ENCODE peak calls at places on chromosomes 1 and 21, in five cellular contexts. I, W, D, Q and V are unnamed samples.

GRCh38 chr1:159939603-159940002 is 5.8 kb downstream of the IGSF9 start:
- DNase-seq in I (no peak), W (no peak), D (no peak), Q (no peak), V (no peak)

GRCh38 chr1:41639332-41639936 is 155.0 kb upstream of the EDN2 start:
- DNase-seq in I (no peak), W (no peak), D (no peak), Q (no peak), V (no peak)

GRCh38 chr1:208160259-208160819 is 83.8 kb downstream of the PLXNA2 start:
- DNase-seq in I (no peak), W (no peak), D (no peak), Q (peak), V (no peak)

GRCh38 chr1:224348137-224348536 is 8.5 kb upstream of the CNIH4 start:
- DNase-seq in I (no peak), W (no peak), D (no peak), Q (no peak), V (no peak)

GRCh38 chr1:100249537-100250257 is at the start of gene DBT:
- DNase-seq in I (peak), W (peak), D (peak), Q (peak), V (peak)

GRCh38 chr21:15688809-15689208 is 41.0 kb upstream of the USP25 start:
- DNase-seq in I (no peak), W (no peak), D (no peak), Q (no peak), V (peak)

GRCh38 chr21:14763695-14764064 is 217.6 kb upstream of the SAMSN1 start:
- DNase-seq in I (no peak), W (no peak), D (no peak), Q (no peak), V (no peak)

GRCh38 chr1:44819594-44820327 is 11.4 kb downstream of the BTBD19 start:
- DNase-seq in I (peak), W (peak), D (peak), Q (peak), V (peak)

GRCh38 chr1:217435159-217435558 is 195.7 kb downstream of the GPATCH2 start:
- DNase-seq in I (no peak), W (no peak), D (no peak), Q (no peak), V (no peak)

GRCh38 chr1:6587261-6588005 is 7.6 kb downstream of the ZBTB48 start:
- DNase-seq in I (no peak), W (peak), D (no peak), Q (no peak), V (no peak)

GRCh38 chr1:208227366-208227765 is 16.8 kb downstream of the PLXNA2 start:
- DNase-seq in I (no peak), W (no peak), D (no peak), Q (peak), V (no peak)

GRCh38 chr21:42939581-42940413 is 14.4 kb upstream of the ERVH48-1 start:
- DNase-seq in I (peak), W (peak), D (no peak), Q (peak), V (peak)

GRCh38 chr1:119075614-119076013 is 64.8 kb downstream of the WARS2 start:
- DNase-seq in I (no peak), W (no peak), D (no peak), Q (no peak), V (no peak)

GRCh38 chr1:201750934-201751333 is 78.0 kb upstream of the IPO9 start:
- DNase-seq in I (no peak), W (no peak), D (no peak), Q (no peak), V (no peak)

GRCh38 chr1:3312894-3313578 is 141.4 kb upstream of the ARHGEF16 start:
- DNase-seq in I (peak), W (peak), D (peak), Q (peak), V (peak)

GRCh38 chr1:112396668-112397025 is 633 bp downstream of the CTTNBP2NL start:
- DNase-seq in I (no peak), W (no peak), D (no peak), Q (no peak), V (peak)

GRCh38 chr1:16248007-16248436 is 11.0 kb upstream of the CPLANE2 start:
- DNase-seq in I (no peak), W (no peak), D (no peak), Q (no peak), V (no peak)

GRCh38 chr1:244768804-244769203 is 66.7 kb upstream of the COX20 start:
- DNase-seq in I (no peak), W (no peak), D (no peak), Q (no peak), V (no peak)

GRCh38 chr1:110228853-110229252 is 18.7 kb downstream of the KCNC4 start:
- DNase-seq in I (no peak), W (no peak), D (no peak), Q (no peak), V (no peak)

GRCh38 chr1:5990913-5991783 is 1.1 kb downstream of the NPHP4 start:
- DNase-seq in I (no peak), W (no peak), D (no peak), Q (no peak), V (peak)

GRCh38 chr1:212512731-212513559 is 80.2 kb downstream of the NENF start:
- DNase-seq in I (peak), W (no peak), D (peak), Q (no peak), V (no peak)

GRCh38 chr1:201282931-201283829 is at the start of gene PKP1:
- DNase-seq in I (no peak), W (peak), D (no peak), Q (no peak), V (no peak)

GRCh38 chr1:2229032-2229920 is 1.2 kb downstream of the SKI start:
- DNase-seq in I (peak), W (peak), D (no peak), Q (peak), V (peak)

GRCh38 chr1:23470282-23471070 is 13.5 kb downstream of the ASAP3 start:
- DNase-seq in I (no peak), W (no peak), D (no peak), Q (peak), V (no peak)

GRCh38 chr1:246689409-246689997 is 34.7 kb upstream of the SCCPDH start:
- DNase-seq in I (peak), W (peak), D (peak), Q (peak), V (peak)

GRCh38 chr1:207848234-207848633 is 62.7 kb downstream of the CD34 start:
- DNase-seq in I (peak), W (peak), D (no peak), Q (peak), V (peak)

GRCh38 chr21:46392921-46393320 is 65.8 kb upstream of the DIP2A start:
- DNase-seq in I (no peak), W (no peak), D (no peak), Q (peak), V (no peak)

GRCh38 chr1:204212715-204213114 is 1.1 kb downstream of the GOLT1A start:
- DNase-seq in I (no peak), W (no peak), D (no peak), Q (no peak), V (no peak)

GRCh38 chr1:204216880-204217647 is 3.3 kb upstream of the GOLT1A start:
- DNase-seq in I (no peak), W (no peak), D (no peak), Q (no peak), V (no peak)

GRCh38 chr1:204211021-204211420 is 2.8 kb downstream of the GOLT1A start:
- DNase-seq in I (no peak), W (no peak), D (no peak), Q (no peak), V (no peak)

GRCh38 chr1:204216236-204216635 is 2.4 kb upstream of the GOLT1A start:
- DNase-seq in I (no peak), W (no peak), D (no peak), Q (no peak), V (no peak)

GRCh38 chr1:204213668-204214662 is at the start of gene GOLT1A:
- DNase-seq in I (peak), W (peak), D (peak), Q (peak), V (peak)
- TF ChIP-seq POLR2A in I (no peak), W (peak), D (no peak), Q (no peak), V (no peak)

GRCh38 chr1:53734650-53735211 is 4.2 kb downstream of the GLIS1 start:
- DNase-seq in I (no peak), W (no peak), D (no peak), Q (no peak), V (no peak)
- TF ChIP-seq POLR2A in I (no peak), W (no peak), D (no peak), Q (no peak), V (no peak)

DNA sequence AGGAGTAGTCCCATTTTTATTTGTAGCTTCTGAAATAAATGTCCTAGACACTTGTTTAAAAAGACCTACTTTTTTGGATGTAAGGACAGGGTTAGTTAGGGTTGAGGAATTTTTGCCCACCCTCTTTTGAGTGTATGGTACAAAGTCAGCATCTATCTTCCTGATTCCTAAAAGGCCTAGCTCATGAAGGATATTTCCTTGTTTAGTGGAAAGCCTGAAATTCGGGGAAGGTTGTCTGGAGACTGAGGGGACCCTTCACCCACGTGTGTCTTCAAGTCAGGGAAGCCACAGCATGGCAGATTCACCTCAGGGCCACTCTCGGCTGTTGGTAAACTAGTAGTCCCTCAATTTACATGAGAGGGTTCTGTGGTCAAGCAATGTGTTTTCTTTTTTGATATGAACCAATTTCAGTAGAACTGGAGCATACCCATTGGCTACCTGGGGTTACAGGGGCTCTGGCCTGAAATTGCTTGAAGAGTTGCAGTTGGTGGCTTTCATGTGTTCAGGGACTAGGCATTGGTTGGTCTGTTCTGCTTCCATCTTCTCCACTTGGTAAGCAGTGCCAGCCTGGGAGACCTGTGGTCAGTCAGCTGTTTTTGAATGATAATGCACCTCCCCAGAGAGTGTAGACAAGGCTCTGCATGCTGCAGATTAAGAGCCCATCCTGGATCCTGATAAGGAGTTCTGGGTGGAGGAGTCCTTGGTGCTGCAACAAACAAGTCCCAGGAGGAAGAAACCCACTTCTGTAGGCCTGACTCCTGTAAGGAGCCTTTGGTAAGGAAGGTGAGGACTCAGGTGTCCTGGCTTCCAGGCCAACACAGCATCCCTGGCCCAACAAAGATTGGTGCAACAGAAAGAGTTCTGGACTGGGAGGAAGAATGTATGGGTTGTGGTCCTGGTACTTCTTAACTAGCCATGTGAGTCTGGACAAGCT is 6.3 kb downstream of the BTG2 start:
- DNase-seq in I (no peak), W (no peak), D (no peak), Q (no peak), V (no peak)
- TF ChIP-seq POLR2A in I (no peak), W (no peak), D (no peak), Q (no peak), V (no peak)

GRCh38 chr1:36157115-36157903 is 1.3 kb downstream of the MAP7D1 start:
- DNase-seq in I (no peak), W (no peak), D (no peak), Q (no peak), V (peak)

GRCh38 chr1:36154765-36155559 is 998 bp upstream of the MAP7D1 start:
- DNase-seq in I (no peak), W (no peak), D (no peak), Q (peak), V (no peak)

GRCh38 chr1:36155560-36156328 is at the start of gene MAP7D1:
- DNase-seq in I (peak), W (peak), D (no peak), Q (peak), V (peak)

GRCh38 chr1:36157973-36158826 is 2.2 kb downstream of the MAP7D1 start:
- DNase-seq in I (no peak), W (no peak), D (no peak), Q (no peak), V (no peak)

DNA sequence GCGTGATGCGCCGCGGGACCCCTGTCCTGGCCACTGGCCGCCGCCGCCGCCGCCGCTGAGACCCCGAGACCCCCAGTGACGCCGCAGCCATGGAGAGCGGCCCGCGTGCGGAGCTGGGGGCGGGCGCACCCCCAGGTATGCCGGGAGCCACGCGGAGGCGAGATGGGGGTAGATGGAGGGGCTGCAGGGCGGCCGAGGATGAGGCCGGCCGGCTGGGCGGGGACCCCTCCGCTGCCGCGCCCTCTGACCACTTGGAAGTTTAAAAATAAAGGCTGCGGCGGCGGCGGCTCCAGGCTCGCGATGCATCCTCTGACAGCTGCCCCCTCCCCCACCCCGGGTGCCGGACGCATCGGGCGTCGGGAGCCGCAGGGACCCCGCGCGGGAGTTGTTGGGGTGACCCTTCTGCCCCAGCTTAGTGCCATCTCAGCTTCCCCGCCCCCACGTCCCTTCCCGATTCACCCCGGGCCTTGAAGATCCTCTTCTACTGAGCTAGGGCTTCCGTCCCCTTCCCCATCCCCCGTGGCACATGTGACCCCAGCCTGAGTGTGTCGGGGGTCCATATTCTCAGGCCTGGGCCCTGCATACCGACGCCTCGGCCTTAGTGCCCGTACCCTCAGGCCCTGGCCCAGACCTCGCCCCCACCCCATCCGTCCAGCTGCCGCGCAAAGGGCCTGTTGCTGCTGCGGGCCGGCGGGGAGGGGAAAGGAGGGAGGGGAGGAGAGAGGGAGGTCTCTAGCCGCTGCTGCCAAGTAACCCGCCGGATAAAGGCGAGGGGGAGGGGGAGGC is 562 bp downstream of the MAP7D1 start:
- DNase-seq in I (peak), W (peak), D (no peak), Q (peak), V (peak)
- TF ChIP-seq POLR2A in I (no peak), W (peak), D (no peak), Q (peak), V (no peak)

GRCh38 chr1:85865183-85865582 is 156.9 kb upstream of the ZNHIT6 start:
- DNase-seq in I (no peak), W (no peak), D (no peak), Q (no peak), V (no peak)
- TF ChIP-seq POLR2A in I (no peak), W (no peak), D (no peak), Q (no peak), V (no peak)

DNA sequence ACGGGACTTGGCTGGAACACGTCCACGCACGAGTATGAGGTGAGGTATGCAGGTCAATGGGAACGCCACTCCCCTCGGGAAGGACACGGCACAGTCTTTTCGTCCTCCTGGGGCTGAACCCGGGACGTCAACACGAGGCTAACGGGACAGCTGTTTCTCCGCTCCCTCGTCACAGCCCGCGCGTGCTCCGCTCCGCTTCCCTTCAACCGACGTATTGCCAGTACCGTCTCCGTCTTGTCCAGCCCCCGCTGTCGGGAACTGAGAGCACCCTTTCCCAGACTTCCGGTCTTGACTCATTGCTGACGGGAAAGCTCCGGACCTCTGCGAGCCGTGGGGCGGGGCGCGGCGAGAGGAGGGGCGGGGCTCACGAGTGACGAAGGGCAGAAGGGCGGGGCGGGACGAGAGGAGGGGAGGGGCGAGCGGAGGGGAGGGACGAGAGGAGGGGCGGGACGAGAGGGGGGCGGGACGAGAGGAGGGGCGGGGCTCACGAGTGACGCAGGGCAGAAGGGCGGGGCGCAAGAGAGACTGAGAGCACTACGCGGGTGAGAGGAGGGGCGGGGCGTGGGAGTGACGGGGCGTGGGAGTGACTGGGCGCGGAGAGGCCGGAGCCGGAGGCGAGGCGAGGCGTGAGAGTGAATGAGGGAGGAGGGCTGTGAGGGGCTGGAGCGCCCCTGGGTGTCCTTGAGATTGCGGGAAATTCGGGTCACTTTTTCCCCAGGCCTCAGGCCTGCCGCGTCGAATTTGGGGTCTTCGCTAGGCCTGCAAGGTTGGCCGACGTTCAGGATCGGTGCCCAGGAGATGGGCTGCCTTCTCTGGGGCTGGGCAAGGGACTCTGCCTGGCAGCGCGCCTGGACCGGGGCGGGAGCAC is 22.2 kb upstream of the CFAP126 start:
- DNase-seq in I (peak), W (peak), D (peak), Q (peak), V (peak)
- TF ChIP-seq POLR2A in I (peak), W (peak), D (peak), Q (peak), V (peak)

GRCh38 chr21:45073301-45074047 is 906 bp upstream of the ADARB1 start:
- DNase-seq in I (peak), W (peak), D (no peak), Q (peak), V (peak)
- TF ChIP-seq POLR2A in I (no peak), W (no peak), D (peak), Q (no peak), V (no peak)